ENCODE peak calls at places on chromosome 12, in nine cellular contexts. T, O, F, H, Z, Y, G, U and I are unnamed samples.

GRCh38 chr12:120361506-120362208 is 7.3 kb downstream of the MSI1 start:
- DNase-seq in T (peak), O (peak), F (no peak), H (no peak), Z (no peak), Y (peak), G (peak), U (peak), I (no peak)

GRCh38 chr12:93042283-93042682 is 113.2 kb upstream of the EEA1 start:
- DNase-seq in T (no peak), O (no peak), F (no peak), H (no peak), Z (no peak), Y (no peak), G (no peak), U (no peak), I (no peak)

GRCh38 chr12:15774819-15775218 is 14.4 kb downstream of the EPS8 start:
- DNase-seq in T (no peak), O (no peak), F (no peak), H (no peak), Z (no peak), Y (no peak), G (no peak), U (no peak), I (no peak)

GRCh38 chr12:108257610-108258106 is 81.5 kb downstream of the CMKLR1 start:
- DNase-seq in T (no peak), O (no peak), F (no peak), H (no peak), Z (no peak), Y (no peak), G (no peak), U (no peak), I (no peak)

GRCh38 chr12:121989266-121989950 is 32.3 kb upstream of the BCL7A start:
- DNase-seq in T (no peak), O (no peak), F (no peak), H (no peak), Z (no peak), Y (no peak), G (no peak), U (no peak), I (no peak)

GRCh38 chr12:100755186-100755585 is 39.4 kb upstream of the ANO4 start:
- DNase-seq in T (peak), O (no peak), F (no peak), H (no peak), Z (no peak), Y (no peak), G (no peak), U (no peak), I (no peak)

GRCh38 chr12:12141000-12141399 is 70.3 kb downstream of the BCL2L14 start:
- DNase-seq in T (no peak), O (no peak), F (no peak), H (no peak), Z (no peak), Y (no peak), G (no peak), U (no peak), I (no peak)

GRCh38 chr12:49017764-49018281 is 753 bp downstream of the PRKAG1 start:
- DNase-seq in T (no peak), O (no peak), F (no peak), H (no peak), Z (no peak), Y (peak), G (peak), U (peak), I (no peak)

GRCh38 chr12:4037747-4038312 is 164.6 kb upstream of the PARP11 start:
- DNase-seq in T (peak), O (no peak), F (no peak), H (no peak), Z (no peak), Y (no peak), G (peak), U (peak), I (peak)

GRCh38 chr12:3333583-3333982 is 157.4 kb upstream of the PRMT8 start:
- DNase-seq in T (peak), O (no peak), F (no peak), H (no peak), Z (no peak), Y (no peak), G (no peak), U (peak), I (no peak)

GRCh38 chr12:50979369-50980052 is 27.2 kb downstream of the HIGD1C start:
- DNase-seq in T (no peak), O (no peak), F (no peak), H (no peak), Z (no peak), Y (no peak), G (no peak), U (no peak), I (no peak)

GRCh38 chr12:2248901-2249381 is 196.2 kb downstream of the CACNA1C start:
- DNase-seq in T (no peak), O (peak), F (no peak), H (no peak), Z (no peak), Y (no peak), G (no peak), U (no peak), I (no peak)

GRCh38 chr12:6229823-6230222 is 29.6 kb downstream of the CD9 start:
- DNase-seq in T (no peak), O (no peak), F (no peak), H (no peak), Z (no peak), Y (peak), G (peak), U (peak), I (no peak)